ENCODE peak calls at places on chromosomes 3 and 15, in eight cellular contexts. A is AG04450; Q is stimulated activated CD4-positive, alpha-beta T cell treated with anti-CD3 and anti-CD28 coated beads, Interleukin-1b, Interleukin-23, amount 100 ng/mL, for 24 hours; O is spleen; E is islet precursor cell; M is CD4-positive, alpha-beta memory T cell; I is AG09309; T is lower lobe of right lung. D is an unnamed sample.

GRCh38 chr15:90839187-90840071 is 29.0 kb upstream of the FURIN start:
- DNase-seq in A (no peak), Q (no peak), O (peak), E (peak), M (no peak), I (no peak), T (peak), D (no peak)

GRCh38 chr15:22895465-22896190 is 57.2 kb downstream of the NIPA2 start:
- DNase-seq in A (no peak), Q (no peak), O (peak), E (peak), M (no peak), I (no peak), T (no peak), D (no peak)

GRCh38 chr15:23444269-23444668 is 2.8 kb downstream of the GOLGA6L2 start:
- DNase-seq in A (no peak), Q (no peak), O (no peak), E (no peak), M (no peak), I (no peak), T (no peak), D (no peak)

GRCh38 chr3:57803647-57804081 is 47.6 kb downstream of the SLMAP start:
- DNase-seq in A (peak), Q (no peak), O (no peak), E (peak), M (no peak), I (peak), T (no peak), D (peak)

GRCh38 chr3:34895841-34896240 is 743.5 kb upstream of the ARPP21 start:
- DNase-seq in A (no peak), Q (no peak), O (no peak), E (no peak), M (no peak), I (no peak), T (no peak), D (no peak)

GRCh38 chr3:46667061-46667621 is 26.3 kb downstream of the ALS2CL start:
- DNase-seq in A (no peak), Q (no peak), O (peak), E (peak), M (no peak), I (no peak), T (peak), D (no peak)

GRCh38 chr3:84039091-84039490 is 919.7 kb upstream of the CADM2 start:
- DNase-seq in A (no peak), Q (no peak), O (no peak), E (no peak), M (no peak), I (no peak), T (no peak), D (no peak)

GRCh38 chr3:152430223-152431002 is 161.7 kb downstream of the MBNL1 start:
- DNase-seq in A (no peak), Q (no peak), O (no peak), E (peak), M (no peak), I (no peak), T (no peak), D (no peak)

GRCh38 chr3:188076176-188076575 is 77.8 kb upstream of the LPP start:
- DNase-seq in A (no peak), Q (no peak), O (no peak), E (no peak), M (no peak), I (no peak), T (no peak), D (no peak)